ENCODE peak calls at places on chromosomes 16 and 17, in four cellular contexts. One of them, this sample, is unnamed. For H3K4me1, the result is how much of the 10 kb centered on the place peaks cover.

GRCh38 chr16:57810197-57811024 is 8.1 kb upstream of the KIFC3 start:
- DNase-seq in lung: peak
- DNase-seq in endodermal cell: peak
- DNase-seq in heart right ventricle: peak
- DNase-seq in this sample: peak

GRCh38 chr17:34715504-34715903 is 136.1 kb downstream of the TMEM132E start:
- DNase-seq in lung: no peak
- DNase-seq in endodermal cell: peak
- DNase-seq in heart right ventricle: no peak
- DNase-seq in this sample: no peak

GRCh38 chr16:10736926-10737625 is 6.6 kb upstream of the NUBP1 start:
- DNase-seq in lung: peak
- DNase-seq in endodermal cell: peak
- DNase-seq in heart right ventricle: no peak
- DNase-seq in this sample: peak

GRCh38 chr17:76246080-76247066 is 6.1 kb upstream of the RNF157 start:
- DNase-seq in lung: no peak
- DNase-seq in endodermal cell: peak
- DNase-seq in heart right ventricle: no peak
- DNase-seq in this sample: no peak

GRCh38 chr17:43056051-43056450 is 31.0 kb downstream of the RND2 start:
- DNase-seq in lung: no peak
- DNase-seq in endodermal cell: no peak
- DNase-seq in heart right ventricle: no peak
- DNase-seq in this sample: no peak

GRCh38 chr17:70144260-70144846 is 25.0 kb upstream of the KCNJ2 start:
- DNase-seq in lung: no peak
- DNase-seq in endodermal cell: no peak
- DNase-seq in heart right ventricle: no peak
- DNase-seq in this sample: no peak

GRCh38 chr16:71778780-71779179 is 29.9 kb downstream of the AP1G1 start:
- DNase-seq in lung: no peak
- DNase-seq in endodermal cell: no peak
- DNase-seq in heart right ventricle: no peak
- DNase-seq in this sample: no peak

GRCh38 chr16:46830902-46831647 is at the start of gene C16orf87:
- DNase-seq in lung: peak
- DNase-seq in endodermal cell: peak
- DNase-seq in heart right ventricle: peak
- DNase-seq in this sample: peak

GRCh38 chr16:70380205-70380918 is 33.7 kb downstream of the DDX19A start:
- DNase-seq in lung: peak
- DNase-seq in endodermal cell: peak
- DNase-seq in heart right ventricle: peak
- DNase-seq in this sample: peak

GRCh38 chr17:73285603-73285908 is 23.9 kb upstream of the CPSF4L start:
- DNase-seq in lung: no peak
- DNase-seq in endodermal cell: no peak
- DNase-seq in heart right ventricle: no peak
- DNase-seq in this sample: no peak
- H3K4me1 ChIP-seq in lung: under half
- H3K4me1 ChIP-seq in endodermal cell: under half
- H3K4me1 ChIP-seq in heart right ventricle: half or more
- H3K4me1 ChIP-seq in this sample: half or more

GRCh38 chr16:30874244-30874820 is 19.5 kb downstream of the BCL7C start:
- DNase-seq in lung: no peak
- DNase-seq in endodermal cell: no peak
- DNase-seq in heart right ventricle: no peak
- DNase-seq in this sample: no peak

GRCh38 chr16:30874821-30875717 is 18.8 kb downstream of the BCL7C start:
- DNase-seq in lung: peak
- DNase-seq in endodermal cell: peak
- DNase-seq in heart right ventricle: peak
- DNase-seq in this sample: peak

GRCh38 chr16:30875881-30876791 is 17.7 kb downstream of the BCL7C start:
- DNase-seq in lung: no peak
- DNase-seq in endodermal cell: no peak
- DNase-seq in heart right ventricle: no peak
- DNase-seq in this sample: no peak

GRCh38 chr16:30882429-30883310 is 11.2 kb downstream of the BCL7C start:
- DNase-seq in lung: no peak
- DNase-seq in endodermal cell: no peak
- DNase-seq in heart right ventricle: no peak
- DNase-seq in this sample: no peak

GRCh38 chr16:30876867-30877266 is 17.0 kb downstream of the BCL7C start:
- DNase-seq in lung: no peak
- DNase-seq in endodermal cell: peak
- DNase-seq in heart right ventricle: no peak
- DNase-seq in this sample: no peak
- TF ChIP-seq CTCF in lung: no peak
- TF ChIP-seq CTCF in endodermal cell: peak
- TF ChIP-seq CTCF in heart right ventricle: no peak
- TF ChIP-seq CTCF in this sample: no peak

DNA sequence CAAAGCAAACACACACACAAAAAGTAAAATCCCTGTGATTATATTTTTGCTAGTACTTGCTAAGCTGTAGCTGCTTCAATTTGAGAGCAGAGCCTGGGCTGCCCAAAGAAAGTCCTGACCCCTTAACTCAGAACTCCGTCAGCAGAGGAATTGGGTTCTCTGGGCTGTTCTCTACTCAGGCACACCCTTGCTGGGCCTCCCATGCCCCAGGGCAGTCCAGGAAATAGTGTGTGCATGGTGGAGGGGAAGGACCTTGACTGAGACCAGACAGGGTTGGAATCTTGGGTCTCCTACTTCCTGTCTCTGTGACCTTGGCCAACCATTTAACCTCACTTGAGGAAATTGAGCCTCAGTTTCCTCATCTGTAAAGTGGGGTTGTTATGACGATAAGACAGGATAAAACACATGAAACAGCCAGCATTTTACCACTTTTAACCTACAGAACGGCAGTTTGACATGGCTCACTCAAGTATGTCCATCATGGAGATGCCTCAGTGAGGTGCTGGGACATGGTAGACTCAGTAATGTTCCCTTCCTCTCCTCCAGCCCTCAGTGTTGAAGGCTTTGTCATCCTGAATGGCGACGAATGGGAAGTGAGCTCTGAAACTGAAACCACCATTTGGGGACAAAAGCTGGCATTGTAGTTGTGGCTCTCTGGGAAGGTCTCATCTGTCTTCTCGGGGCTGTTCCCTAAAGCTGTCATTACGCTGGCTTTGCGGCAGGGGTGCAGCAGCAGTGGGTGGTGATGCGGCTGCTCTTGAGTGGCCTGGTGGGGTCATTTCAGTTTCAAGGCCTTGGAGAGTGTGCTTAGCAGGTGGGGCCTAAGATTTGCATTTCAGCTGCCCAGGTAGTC is 74.9 kb downstream of the CMIP start:
- DNase-seq in lung: no peak
- DNase-seq in endodermal cell: no peak
- DNase-seq in heart right ventricle: no peak
- DNase-seq in this sample: no peak
- H3K4me1 ChIP-seq in lung: under half
- H3K4me1 ChIP-seq in endodermal cell: under half
- H3K4me1 ChIP-seq in heart right ventricle: under half
- H3K4me1 ChIP-seq in this sample: under half

GRCh38 chr17:63442549-63443035 is 3.5 kb downstream of the CYB561 start:
- DNase-seq in lung: no peak
- DNase-seq in endodermal cell: peak
- DNase-seq in heart right ventricle: no peak
- DNase-seq in this sample: no peak
- TF ChIP-seq CTCF in lung: no peak
- TF ChIP-seq CTCF in endodermal cell: peak
- TF ChIP-seq CTCF in heart right ventricle: peak
- TF ChIP-seq CTCF in this sample: no peak

GRCh38 chr17:61331178-61331577 is 68.5 kb upstream of the TBX2 start:
- DNase-seq in lung: no peak
- DNase-seq in endodermal cell: no peak
- DNase-seq in heart right ventricle: peak
- DNase-seq in this sample: peak
- H3K4me1 ChIP-seq in lung: under half
- H3K4me1 ChIP-seq in endodermal cell: under half
- H3K4me1 ChIP-seq in heart right ventricle: under half
- H3K4me1 ChIP-seq in this sample: under half

GRCh38 chr17:1604831-1605528 is 23.7 kb downstream of the SLC43A2 start:
- DNase-seq in lung: no peak
- DNase-seq in endodermal cell: no peak
- DNase-seq in heart right ventricle: no peak
- DNase-seq in this sample: no peak
- TF ChIP-seq CTCF in lung: no peak
- TF ChIP-seq CTCF in endodermal cell: no peak
- TF ChIP-seq CTCF in heart right ventricle: no peak
- TF ChIP-seq CTCF in this sample: no peak

GRCh38 chr17:77491921-77492445 is 351.2 kb downstream of the SEC14L1 start:
- DNase-seq in lung: no peak
- DNase-seq in endodermal cell: peak
- DNase-seq in heart right ventricle: no peak
- DNase-seq in this sample: peak
- H3K4me1 ChIP-seq in lung: under half
- H3K4me1 ChIP-seq in endodermal cell: under half
- H3K4me1 ChIP-seq in heart right ventricle: under half
- H3K4me1 ChIP-seq in this sample: under half

DNA sequence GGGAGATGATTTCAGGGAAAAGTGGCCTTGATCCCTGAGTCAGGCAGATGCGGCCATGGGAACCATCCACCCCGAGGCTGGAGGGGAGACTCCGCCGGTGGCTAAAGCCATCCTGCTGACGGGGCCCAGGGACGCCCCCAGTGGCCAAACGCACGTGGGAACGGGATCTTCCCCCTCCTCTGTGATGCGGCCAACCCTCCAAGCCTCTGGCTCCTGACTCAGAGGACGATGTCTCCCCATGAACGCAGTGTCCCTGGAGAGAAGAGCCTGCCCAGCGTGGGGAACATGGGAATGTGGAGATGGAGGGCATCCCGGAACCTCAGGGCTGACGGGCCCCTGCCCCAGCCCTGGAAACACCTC is 25.0 kb downstream of the SLC7A5 start:
- DNase-seq in lung: no peak
- DNase-seq in endodermal cell: peak
- DNase-seq in heart right ventricle: peak
- DNase-seq in this sample: no peak
- TF ChIP-seq CTCF in lung: no peak
- TF ChIP-seq CTCF in endodermal cell: peak
- TF ChIP-seq CTCF in heart right ventricle: peak
- TF ChIP-seq CTCF in this sample: no peak